ENCODE peak calls at places on chromosomes 6 and 20, in seven cellular contexts. W, Q, N, V, G, D and E are unnamed samples.

GRCh38 chr6:158605266-158605878 is 39.2 kb downstream of the DYNLT1 start:
- DNase-seq in W (no peak), Q (peak; percentile 77), N (no peak), V (peak; percentile 81), G (peak; percentile 73), D (peak; percentile 60), E (no peak)

GRCh38 chr20:10857362-10858070 is 183.7 kb upstream of the JAG1 start:
- DNase-seq in W (peak; percentile 68), Q (peak; percentile 53), N (no peak), V (peak; percentile 94), G (peak; percentile 88), D (peak; percentile 55), E (no peak)

GRCh38 chr6:150685860-150686259 is 86.2 kb downstream of the PLEKHG1 start:
- DNase-seq in W (no peak), Q (no peak), N (no peak), V (peak; percentile 12), G (peak; percentile 62), D (no peak), E (peak; percentile 27)

GRCh38 chr6:149831380-149831820 is 32.8 kb downstream of the LRP11 start:
- DNase-seq in W (no peak), Q (no peak), N (peak; percentile 74), V (no peak), G (no peak), D (no peak), E (no peak)

GRCh38 chr20:5748246-5748645 is 2.0 kb upstream of the SHLD1 start:
- DNase-seq in W (no peak), Q (no peak), N (no peak), V (no peak), G (peak; percentile 71), D (no peak), E (no peak)

GRCh38 chr6:109240370-109241084 is 141.7 kb downstream of the CD164 start:
- DNase-seq in W (no peak), Q (no peak), N (no peak), V (no peak), G (no peak), D (no peak), E (no peak)

GRCh38 chr6:149138699-149139294 is 178.7 kb upstream of the TAB2 start:
- DNase-seq in W (no peak), Q (no peak), N (no peak), V (no peak), G (no peak), D (no peak), E (no peak)

GRCh38 chr20:12984863-12985262 is 23.9 kb upstream of the SPTLC3 start:
- DNase-seq in W (no peak), Q (no peak), N (no peak), V (no peak), G (no peak), D (no peak), E (no peak)

GRCh38 chr6:125923371-125923877 is 33.1 kb upstream of the HINT3 start:
- DNase-seq in W (no peak), Q (no peak), N (no peak), V (peak; percentile 85), G (no peak), D (peak; percentile 31), E (no peak)

GRCh38 chr6:34036357-34037069 is 109.4 kb downstream of the GRM4 start:
- DNase-seq in W (no peak), Q (no peak), N (no peak), V (no peak), G (no peak), D (no peak), E (no peak)

GRCh38 chr6:5997420-5998093 is 9.2 kb downstream of the NRN1 start:
- DNase-seq in W (no peak), Q (no peak), N (no peak), V (no peak), G (no peak), D (peak; percentile 29), E (no peak)

GRCh38 chr20:49948809-49949507 is 12.8 kb downstream of the RNF114 start:
- DNase-seq in W (no peak), Q (no peak), N (no peak), V (peak; percentile 67), G (no peak), D (no peak), E (no peak)

GRCh38 chr6:35411066-35411465 is 41.1 kb upstream of the FANCE start:
- DNase-seq in W (no peak), Q (no peak), N (no peak), V (no peak), G (no peak), D (no peak), E (no peak)

GRCh38 chr6:125014157-125014957 is 52.1 kb downstream of the RNF217 start:
- DNase-seq in W (no peak), Q (no peak), N (no peak), V (peak; percentile 86), G (no peak), D (no peak), E (no peak)

GRCh38 chr6:111162504-111162903 is 75.2 kb downstream of the SLC16A10 start:
- DNase-seq in W (no peak), Q (no peak), N (no peak), V (no peak), G (no peak), D (no peak), E (no peak)

GRCh38 chr6:154536255-154536654 is 25.8 kb upstream of the CNKSR3 start:
- DNase-seq in W (no peak), Q (no peak), N (no peak), V (no peak), G (no peak), D (no peak), E (no peak)

GRCh38 chr20:3798405-3798768 is 2.3 kb downstream of the CDC25B start:
- DNase-seq in W (peak; percentile 75), Q (no peak), N (no peak), V (no peak), G (no peak), D (no peak), E (no peak)

GRCh38 chr6:72861935-72862432 is 240.1 kb downstream of the KCNQ5 start:
- DNase-seq in W (peak; percentile 75), Q (no peak), N (no peak), V (peak; percentile 50), G (no peak), D (no peak), E (no peak)

GRCh38 chr6:15308445-15309213 is 62.8 kb downstream of the JARID2 start:
- DNase-seq in W (no peak), Q (no peak), N (no peak), V (no peak), G (no peak), D (no peak), E (no peak)

GRCh38 chr6:119540417-119540816 is 190.9 kb upstream of the MAN1A1 start:
- DNase-seq in W (no peak), Q (no peak), N (no peak), V (no peak), G (no peak), D (no peak), E (no peak)

GRCh38 chr6:63503199-63503598 is 69.1 kb upstream of the LOC128125822 start:
- DNase-seq in W (no peak), Q (no peak), N (no peak), V (no peak), G (no peak), D (no peak), E (no peak)

GRCh38 chr6:105359419-105360366 is 43.2 kb downstream of the PREP start:
- DNase-seq in W (no peak), Q (no peak), N (no peak), V (peak; percentile 93), G (no peak), D (no peak), E (no peak)

GRCh38 chr20:37378785-37379598 is 33.1 kb downstream of the SRC start:
- DNase-seq in W (peak; percentile 62), Q (no peak), N (no peak), V (peak; percentile 51), G (no peak), D (peak; percentile 51), E (no peak)

GRCh38 chr6:143279385-143279784 is 171.1 kb downstream of the ADAT2 start:
- DNase-seq in W (no peak), Q (no peak), N (no peak), V (peak; percentile 28), G (no peak), D (peak; percentile 16), E (no peak)

GRCh38 chr20:17972121-17972520 is 3.3 kb downstream of the MGME1 start:
- DNase-seq in W (no peak), Q (no peak), N (no peak), V (peak; percentile 40), G (no peak), D (no peak), E (no peak)
- H3K4me3 ChIP-seq in W (no peak overlapping the region), Q (peak overlapping the region; percentile 94), N (peak overlapping the region; percentile 22), V (peak overlapping the region; percentile 95), G (peak overlapping the region; percentile 78), D (no peak overlapping the region), E (peak overlapping the region; percentile 96)

GRCh38 chr20:63847374-63848002 is 13.8 kb upstream of the ABHD16B start:
- DNase-seq in W (no peak), Q (no peak), N (no peak), V (peak; percentile 68), G (no peak), D (no peak), E (no peak)
- TF ChIP-seq CTCF in W (no peak), Q (no peak), N (no peak), V (no peak), G (no peak), D (no peak), E (no peak)

DNA sequence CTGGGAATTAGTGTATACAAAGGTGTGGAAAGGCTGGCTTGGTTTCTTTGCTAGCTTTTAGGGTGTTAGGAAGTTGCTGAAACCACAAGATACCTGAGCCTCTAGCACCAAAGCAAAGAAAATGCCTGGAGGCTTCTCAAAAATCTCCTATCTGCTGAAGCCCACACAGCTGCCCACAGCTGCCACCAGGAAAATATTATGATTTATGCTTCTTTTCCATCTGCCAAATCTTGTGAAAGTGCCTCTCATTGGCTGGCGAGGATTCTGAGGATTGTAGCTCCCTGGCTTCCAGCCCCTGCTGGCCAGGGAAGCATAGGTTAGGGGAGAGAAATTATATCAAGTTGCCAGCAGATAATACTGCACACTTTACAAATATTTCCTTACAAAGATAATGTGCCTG is 98.5 kb downstream of the MRPL14 start:
- DNase-seq in W (no peak), Q (no peak), N (no peak), V (peak; percentile 64), G (no peak), D (no peak), E (no peak)
- H3K27me3 ChIP-seq in W (no peaks in the 10 kb centered on the region), Q (no peaks in the 10 kb centered on the region), N (no peaks in the 10 kb centered on the region), V (no peaks in the 10 kb centered on the region), G (no peaks in the 10 kb centered on the region), D (no peaks in the 10 kb centered on the region), E (peaks cover 2% of the 10 kb centered on the region)

DNA sequence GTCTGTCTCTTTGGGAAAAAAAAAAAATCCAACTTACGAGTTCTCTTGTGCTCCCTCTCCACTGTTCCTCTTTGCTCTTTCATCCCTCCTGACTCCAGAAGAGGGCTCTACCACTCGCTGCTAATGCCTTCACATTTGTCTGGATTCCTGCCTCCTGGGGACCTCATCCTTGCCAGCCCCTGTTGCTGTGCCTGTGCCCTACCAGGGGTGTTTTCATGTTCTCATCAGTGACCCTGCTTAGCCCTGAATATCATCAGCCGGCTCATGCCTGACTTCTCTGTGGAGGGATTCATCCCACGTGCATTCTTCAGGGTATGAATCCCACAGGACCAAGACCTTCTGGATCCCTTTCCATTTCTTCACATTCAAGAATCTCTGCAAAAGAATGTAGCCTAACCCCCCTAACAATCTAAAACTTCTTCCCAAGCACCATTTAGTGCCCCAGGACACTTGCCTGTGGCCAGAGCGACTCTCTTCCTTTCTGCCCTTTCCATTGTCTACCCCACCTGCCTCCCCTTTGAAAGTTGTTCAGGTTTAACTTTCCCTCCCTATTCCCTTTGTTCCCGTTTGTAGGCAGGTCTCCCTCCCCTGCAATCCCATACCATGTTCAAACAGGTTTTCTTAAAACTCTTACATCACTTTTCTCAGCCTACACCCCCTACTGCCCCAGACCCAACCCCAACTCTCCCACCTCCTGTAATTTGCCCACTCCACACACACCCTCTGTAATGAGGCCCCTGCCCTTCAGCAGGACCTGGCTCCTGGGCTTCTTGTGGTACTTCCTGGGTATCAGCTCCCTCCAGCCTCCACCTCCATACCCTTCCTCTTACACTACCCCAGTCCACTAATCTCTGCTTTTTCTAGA is 50.2 kb downstream of the RREB1 start:
- DNase-seq in W (no peak), Q (no peak), N (no peak), V (no peak), G (no peak), D (no peak), E (no peak)
- H3K4me3 ChIP-seq in W (no peak overlapping the region), Q (no peak overlapping the region), N (no peak overlapping the region), V (no peak overlapping the region), G (no peak overlapping the region), D (no peak overlapping the region), E (no peak overlapping the region)